ENCODE peak calls at places on chromosome 5, in seven cellular contexts. R is fibroblast of lung, X is psoas muscle, L is SK-N-SH, B is esophagus squamous epithelium, J is WERI-Rb-1, D is lung. T is an unnamed sample. For H3K36me3, the result is how much of the 10 kb centered on the place peaks cover.

GRCh38 chr5:158951951-158952545 is 147.7 kb downstream of the EBF1 start:
- DNase-seq in R (no peak), X (no peak), L (no peak), B (no peak), J (no peak), D (no peak), T (no peak)

GRCh38 chr5:154608531-154609011 is 130.5 kb upstream of the HAND1 start:
- DNase-seq in R (no peak), X (no peak), L (peak), B (no peak), J (peak), D (no peak), T (no peak)

GRCh38 chr5:9284781-9285307 is 261.0 kb downstream of the SEMA5A start:
- DNase-seq in R (no peak), X (no peak), L (peak), B (no peak), J (no peak), D (no peak), T (no peak)

GRCh38 chr5:157721159-157721558 is 10.1 kb upstream of the THG1L start:
- DNase-seq in R (no peak), X (no peak), L (no peak), B (no peak), J (no peak), D (no peak), T (no peak)

GRCh38 chr5:172886974-172887491 is 53.0 kb downstream of the ERGIC1 start:
- DNase-seq in R (peak), X (peak), L (no peak), B (no peak), J (no peak), D (peak), T (peak)

GRCh38 chr5:115541586-115541985 is 3.0 kb downstream of the FEM1C start:
- DNase-seq in R (no peak), X (no peak), L (no peak), B (no peak), J (no peak), D (no peak), T (no peak)

GRCh38 chr5:147869112-147869511 is 9.4 kb upstream of the SCGB3A2 start:
- DNase-seq in R (no peak), X (no peak), L (no peak), B (no peak), J (no peak), D (no peak), T (no peak)

GRCh38 chr5:177528631-177529030 is 11.9 kb upstream of the DDX41 start:
- DNase-seq in R (no peak), X (no peak), L (no peak), B (no peak), J (no peak), D (no peak), T (no peak)

DNA sequence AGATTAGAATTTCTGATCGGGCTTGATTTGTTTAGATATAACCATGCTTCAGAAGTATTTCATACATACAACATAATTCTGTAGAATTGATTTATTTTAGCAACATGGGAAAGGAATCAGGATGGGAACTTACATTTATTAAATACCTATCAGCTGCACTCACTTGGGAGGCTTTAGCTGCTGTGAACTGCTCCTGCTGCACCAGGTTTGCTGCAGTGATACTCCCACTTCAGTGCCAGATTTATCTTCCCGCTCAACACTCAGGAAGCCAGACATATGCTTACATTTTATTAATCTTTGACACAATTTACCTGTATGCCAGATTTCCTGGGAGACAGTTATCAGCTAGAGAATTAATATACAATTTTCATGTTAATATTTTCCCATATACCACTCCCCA is 64.0 kb upstream of the PLCXD3 start:
- DNase-seq in R (no peak), X (no peak), L (no peak), B (no peak), J (no peak), D (no peak), T (no peak)
- H3K4me3 ChIP-seq in R (no peak), X (no peak), L (no peak), B (no peak), J (no peak), D (no peak), T (no peak)

DNA sequence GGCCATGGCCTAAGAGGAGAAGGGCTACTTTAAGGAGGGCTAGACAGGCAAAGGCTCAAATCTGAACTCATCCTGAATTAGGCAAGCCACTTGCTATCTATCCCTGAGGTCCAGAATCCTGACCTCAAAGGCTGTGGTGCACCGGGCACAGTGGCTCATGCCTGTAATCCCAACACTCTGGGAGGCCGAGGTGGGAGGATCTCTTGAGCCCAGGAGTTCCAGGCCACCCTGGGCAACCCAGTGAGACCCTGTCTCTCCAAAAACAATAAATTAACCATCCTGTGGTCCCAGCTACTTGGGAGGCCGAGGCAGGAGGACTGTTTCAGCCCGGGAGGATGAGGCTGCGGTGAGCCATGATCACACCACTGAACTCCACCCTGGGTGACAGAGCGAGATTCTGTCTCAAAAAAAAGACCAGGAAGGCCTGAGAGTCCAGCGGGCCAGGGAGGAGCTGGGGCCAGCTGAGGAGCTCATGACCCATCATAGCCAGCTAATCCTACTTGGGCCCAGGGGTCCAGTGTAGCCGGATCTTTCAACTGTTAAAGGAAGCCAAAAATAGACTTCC is 4.0 kb downstream of the NOP16 start:
- DNase-seq in R (no peak), X (no peak), L (no peak), B (no peak), J (no peak), D (no peak), T (no peak)
- H3K36me3 ChIP-seq in R (under half), X (under half), L (half or more), B (under half), J (under half), D (under half), T (under half)

GRCh38 chr5:137071941-137072340 is 427.2 kb downstream of the SPOCK1 start:
- DNase-seq in R (peak), X (no peak), L (no peak), B (no peak), J (no peak), D (no peak), T (no peak)

GRCh38 chr5:137073192-137073591 is 425.9 kb downstream of the SPOCK1 start:
- DNase-seq in R (peak), X (no peak), L (no peak), B (no peak), J (no peak), D (no peak), T (no peak)

GRCh38 chr5:137071526-137071925 is 427.6 kb downstream of the SPOCK1 start:
- DNase-seq in R (no peak), X (no peak), L (no peak), B (no peak), J (no peak), D (no peak), T (no peak)

GRCh38 chr5:137070521-137070920 is 428.6 kb downstream of the SPOCK1 start:
- DNase-seq in R (no peak), X (no peak), L (peak), B (no peak), J (no peak), D (no peak), T (no peak)

DNA sequence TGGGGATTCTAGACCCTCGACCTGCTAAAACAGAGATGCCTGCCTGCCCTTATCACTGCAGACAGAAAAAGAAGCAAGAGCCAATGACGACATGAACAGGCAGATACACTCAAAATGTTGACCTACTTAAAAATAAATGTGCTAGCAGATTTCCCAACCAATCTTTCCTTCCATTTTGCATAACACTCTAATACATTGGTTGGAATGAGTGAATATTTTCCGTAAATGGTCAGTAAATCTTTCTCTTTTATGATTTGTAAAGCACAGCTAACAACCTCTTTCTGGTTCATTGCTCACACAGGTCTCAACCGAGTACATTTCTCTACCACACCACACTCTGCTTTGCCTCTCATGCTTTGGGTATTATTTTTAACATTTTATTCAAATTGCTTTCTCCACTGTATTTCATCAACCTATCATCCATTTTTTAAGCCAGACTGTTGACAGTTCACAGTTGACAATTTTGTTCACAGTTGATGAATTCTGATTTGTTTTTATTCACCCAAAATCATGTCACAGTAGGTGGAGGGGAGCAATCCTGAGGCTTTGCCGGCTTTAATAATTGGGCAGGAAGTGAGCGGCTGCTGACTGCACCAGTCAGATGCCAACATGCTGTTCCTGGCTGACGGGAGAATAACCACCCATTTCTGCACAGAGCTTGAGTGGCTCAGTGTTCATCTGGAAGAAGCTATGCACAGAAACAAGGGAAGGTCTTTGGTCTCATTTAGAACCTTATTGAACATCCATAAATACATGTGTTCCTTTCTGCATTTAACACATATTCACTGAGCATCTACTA is 426.6 kb downstream of the SPOCK1 start:
- DNase-seq in R (peak), X (no peak), L (no peak), B (no peak), J (no peak), D (no peak), T (no peak)
- H3K4me3 ChIP-seq in R (no peak), X (no peak), L (no peak), B (no peak), J (no peak), D (no peak), T (no peak)

GRCh38 chr5:123371575-123372179 is 51.5 kb downstream of the CEP120 start:
- DNase-seq in R (no peak), X (peak), L (peak), B (no peak), J (peak), D (peak), T (no peak)

GRCh38 chr5:123369371-123369968 is 53.7 kb downstream of the CEP120 start:
- DNase-seq in R (no peak), X (no peak), L (no peak), B (no peak), J (no peak), D (no peak), T (no peak)

GRCh38 chr5:123364443-123364842 is 58.8 kb downstream of the CEP120 start:
- DNase-seq in R (no peak), X (no peak), L (no peak), B (no peak), J (no peak), D (no peak), T (no peak)

GRCh38 chr5:123365163-123365562 is 58.0 kb downstream of the CEP120 start:
- DNase-seq in R (peak), X (no peak), L (no peak), B (no peak), J (no peak), D (no peak), T (no peak)

DNA sequence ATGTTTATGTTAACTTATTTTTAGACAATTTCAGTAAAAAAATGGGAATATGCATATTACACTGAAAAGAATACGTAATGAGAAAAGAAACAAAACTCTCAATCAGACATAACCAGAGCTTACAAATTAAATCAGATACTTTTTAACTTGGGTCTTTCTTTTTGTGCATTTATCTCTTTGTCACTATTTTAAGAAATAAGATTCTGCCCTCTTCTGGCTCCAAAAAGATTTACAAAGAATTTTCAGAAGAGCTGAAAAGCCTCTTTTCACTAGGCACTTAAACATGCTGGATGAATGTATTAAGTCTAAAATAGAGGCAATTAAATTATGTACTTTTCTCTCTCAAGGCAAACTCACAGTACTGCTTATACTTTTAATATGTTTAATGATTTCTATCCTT is 55.5 kb downstream of the CEP120 start:
- DNase-seq in R (peak), X (no peak), L (no peak), B (no peak), J (no peak), D (no peak), T (no peak)
- H3K36me3 ChIP-seq in R (under half), X (under half), L (under half), B (under half), J (under half), D (under half), T (under half)

DNA sequence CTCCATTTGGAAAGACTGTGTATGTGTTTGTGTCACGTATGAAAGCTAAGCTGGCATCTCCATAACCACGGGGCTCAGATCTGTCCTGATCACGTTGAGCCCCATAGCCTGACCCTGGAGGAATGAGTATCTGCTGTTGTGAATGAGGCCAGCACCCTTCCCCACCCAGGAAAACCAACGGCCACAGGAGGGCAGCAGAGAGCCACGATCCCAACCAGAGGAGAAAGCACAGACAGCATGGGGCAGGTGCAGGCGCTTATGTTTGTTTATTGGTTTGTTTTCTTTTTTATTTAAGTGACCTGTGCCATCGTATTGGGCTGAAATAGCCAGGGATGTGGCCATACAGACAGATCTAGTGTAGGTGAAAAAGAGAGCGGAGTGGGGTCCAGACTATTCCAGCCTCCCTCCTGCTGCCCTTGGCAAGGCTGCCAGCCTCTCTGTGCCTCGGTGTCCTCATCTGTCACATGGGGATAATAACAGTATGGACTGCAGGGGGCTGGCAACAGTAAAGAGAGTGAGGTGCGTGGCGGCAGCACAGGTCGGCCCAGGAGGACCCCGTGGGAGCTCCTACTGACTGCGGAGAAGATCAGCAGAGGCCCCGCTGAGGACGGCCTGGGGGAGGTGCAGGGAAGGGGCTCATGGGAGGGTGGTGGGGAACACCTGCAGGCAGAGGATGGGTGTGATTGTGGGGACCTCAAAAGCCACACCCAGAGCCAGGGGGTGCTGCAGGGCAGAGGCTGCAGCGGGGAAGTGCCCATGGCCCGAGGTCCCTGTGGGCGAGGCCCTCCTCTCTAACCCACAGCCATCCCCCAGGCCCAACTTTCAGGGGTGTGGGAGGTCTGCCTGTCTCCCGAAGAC is 12.1 kb downstream of the OR2V2 start:
- DNase-seq in R (peak), X (peak), L (peak), B (peak), J (peak), D (peak), T (peak)
- H3K4me3 ChIP-seq in R (no peak), X (no peak), L (peak), B (no peak), J (no peak), D (no peak), T (no peak)

GRCh38 chr5:169686137-169686536 is 49.1 kb downstream of the DOCK2 start:
- DNase-seq in R (no peak), X (no peak), L (no peak), B (no peak), J (no peak), D (no peak), T (no peak)
- H3K36me3 ChIP-seq in R (under half), X (under half), L (under half), B (under half), J (under half), D (under half), T (under half)

DNA sequence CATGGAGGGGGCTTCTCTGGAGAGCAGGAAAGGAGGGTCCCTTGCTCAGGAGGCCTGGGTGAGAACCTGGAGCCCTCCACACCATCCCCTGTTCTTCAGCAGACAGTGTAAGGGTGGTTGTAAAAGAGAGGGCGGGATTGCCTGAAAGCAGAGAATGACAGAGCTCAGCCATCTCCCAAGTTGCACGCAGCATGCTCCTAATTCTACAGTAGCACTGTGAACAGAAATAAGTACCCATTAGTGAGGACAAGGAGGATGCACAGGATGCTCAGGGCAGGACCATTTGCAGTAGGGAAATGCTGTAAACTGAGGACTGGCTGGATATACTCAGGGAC is 8.4 kb downstream of the CCDC69 start:
- DNase-seq in R (no peak), X (no peak), L (no peak), B (no peak), J (no peak), D (no peak), T (no peak)
- H3K4me3 ChIP-seq in R (no peak), X (no peak), L (no peak), B (no peak), J (no peak), D (no peak), T (no peak)

GRCh38 chr5:124530916-124531315 is 215.5 kb downstream of the ZNF608 start:
- DNase-seq in R (no peak), X (no peak), L (no peak), B (no peak), J (no peak), D (no peak), T (no peak)
- H3K36me3 ChIP-seq in R (under half), X (under half), L (under half), B (under half), J (under half), D (under half), T (under half)

DNA sequence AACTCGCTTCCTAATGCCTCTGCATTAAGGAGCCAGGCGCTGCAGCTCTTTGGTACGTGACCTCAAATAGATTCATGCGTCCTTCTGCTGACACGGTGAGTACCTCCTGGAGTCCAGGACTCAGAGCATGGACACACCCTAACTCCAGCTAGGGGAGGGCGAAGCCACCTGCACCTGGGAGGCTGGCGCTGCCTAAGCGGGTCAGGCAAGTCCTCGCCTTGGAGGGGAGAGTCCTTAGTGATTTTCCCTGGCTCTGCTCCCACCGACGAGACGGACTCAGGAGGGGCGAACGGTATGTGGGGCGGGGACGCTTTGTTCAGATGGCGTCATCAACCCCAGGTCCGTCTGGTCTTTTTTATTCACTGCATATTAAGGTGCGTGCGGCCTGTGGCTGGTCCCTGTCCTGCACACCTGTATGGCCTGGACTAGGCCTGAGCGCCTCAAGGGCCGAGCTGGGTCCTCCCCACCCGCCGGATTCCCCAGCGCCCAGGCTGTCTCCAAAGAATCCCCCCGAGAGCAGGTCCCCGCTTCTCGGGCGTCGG is 50.3 kb downstream of the NSUN2 start:
- DNase-seq in R (peak), X (no peak), L (no peak), B (no peak), J (no peak), D (peak), T (no peak)
- H3K4me3 ChIP-seq in R (no peak), X (peak), L (peak), B (peak), J (peak), D (no peak), T (peak)

GRCh38 chr5:13976223-13976622 is 31.7 kb upstream of the DNAH5 start:
- DNase-seq in R (no peak), X (no peak), L (no peak), B (no peak), J (no peak), D (no peak), T (no peak)

GRCh38 chr5:13973724-13974123 is 29.2 kb upstream of the DNAH5 start:
- DNase-seq in R (no peak), X (no peak), L (no peak), B (no peak), J (no peak), D (no peak), T (no peak)

GRCh38 chr5:13972029-13972428 is 27.5 kb upstream of the DNAH5 start:
- DNase-seq in R (no peak), X (no peak), L (no peak), B (no peak), J (no peak), D (no peak), T (no peak)

DNA sequence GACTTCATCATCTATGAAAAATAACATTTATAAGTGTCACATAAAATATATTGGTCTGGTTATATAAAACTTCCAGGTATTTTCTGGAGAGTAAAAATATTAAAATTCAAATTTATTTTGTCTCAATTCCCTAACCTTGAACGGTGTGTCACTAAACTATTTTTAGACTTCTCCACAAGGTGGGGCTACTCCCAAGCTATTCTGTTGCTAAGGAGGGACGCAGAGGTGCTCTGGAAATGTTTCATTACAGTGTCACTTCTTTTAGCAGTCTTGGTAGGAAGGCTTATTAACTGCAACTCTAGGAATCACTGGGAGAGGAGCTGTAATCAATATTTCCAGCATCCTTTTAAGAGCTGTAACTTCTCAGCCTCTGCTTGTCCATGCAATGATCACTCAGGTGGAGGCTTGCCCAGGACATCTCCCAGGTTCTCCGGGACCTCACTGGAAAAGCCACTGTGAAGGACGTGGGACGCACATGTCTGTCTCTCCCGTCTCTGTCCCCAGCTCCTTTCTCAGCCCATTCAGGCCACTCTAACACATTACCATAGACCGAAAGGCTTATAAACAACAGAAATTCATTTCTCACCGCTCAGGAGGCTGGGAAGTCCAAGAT is 32.5 kb upstream of the DNAH5 start:
- DNase-seq in R (peak), X (no peak), L (peak), B (no peak), J (peak), D (no peak), T (no peak)
- H3K36me3 ChIP-seq in R (under half), X (under half), L (under half), B (under half), J (under half), D (under half), T (under half)